ENCODE peak calls at places on chromosomes 12 and 14, in seven cellular contexts. N is endodermal cell, E is heart left ventricle, U is PC-3, Q is heart right ventricle, L is WERI-Rb-1, G is left ventricle myocardium inferior. W is an unnamed sample. For H3K36me3, the result is how much of the 10 kb centered on the place peaks cover.

GRCh38 chr12:55829967-55830600 is 697 bp upstream of the DNAJC14 start:
- DNase-seq in N (peak), E (peak), U (peak), Q (peak), L (peak), G (peak), W (peak)

GRCh38 chr12:109827566-109828550 is 5.3 kb downstream of the TRPV4 start:
- DNase-seq in N (no peak), E (peak), U (no peak), Q (peak), L (no peak), G (peak), W (peak)

GRCh38 chr12:53044052-53044581 is 5.7 kb upstream of the TNS2 start:
- DNase-seq in N (peak), E (peak), U (no peak), Q (no peak), L (no peak), G (peak), W (peak)

GRCh38 chr12:92408072-92408900 is 262.6 kb upstream of the BTG1 start:
- DNase-seq in N (peak), E (peak), U (peak), Q (peak), L (peak), G (no peak), W (no peak)

GRCh38 chr14:59244581-59244980 is 56.1 kb downstream of the DAAM1 start:
- DNase-seq in N (no peak), E (no peak), U (peak), Q (no peak), L (no peak), G (no peak), W (no peak)

GRCh38 chr14:96470331-96470730 is 31.9 kb upstream of the PAPOLA start:
- DNase-seq in N (no peak), E (no peak), U (no peak), Q (no peak), L (no peak), G (no peak), W (no peak)

GRCh38 chr12:30694971-30695326 is 720 bp downstream of the IPO8 start:
- DNase-seq in N (peak), E (no peak), U (peak), Q (peak), L (peak), G (no peak), W (peak)

GRCh38 chr12:25723286-25723685 is 170.2 kb upstream of the LMNTD1 start:
- DNase-seq in N (no peak), E (no peak), U (no peak), Q (no peak), L (no peak), G (no peak), W (no peak)

GRCh38 chr12:2528001-2528400 is 266.8 kb upstream of the FKBP4 start:
- DNase-seq in N (no peak), E (no peak), U (no peak), Q (no peak), L (no peak), G (no peak), W (no peak)

GRCh38 chr14:79325071-79325470 is 886.2 kb downstream of the DIO2 start:
- DNase-seq in N (no peak), E (no peak), U (peak), Q (no peak), L (no peak), G (no peak), W (no peak)

GRCh38 chr12:126874427-126875026 is 1392.4 kb upstream of the TMEM132C start:
- DNase-seq in N (peak), E (peak), U (peak), Q (peak), L (peak), G (peak), W (peak)

GRCh38 chr12:106601031-106601430 is 18.2 kb downstream of the RFX4 start:
- DNase-seq in N (peak), E (no peak), U (no peak), Q (no peak), L (no peak), G (no peak), W (no peak)

GRCh38 chr12:70982286-70982685 is 61.7 kb upstream of the PTPRR start:
- DNase-seq in N (no peak), E (no peak), U (peak), Q (no peak), L (no peak), G (no peak), W (no peak)

GRCh38 chr14:58243790-58244555 is 670 bp upstream of the PSMA3 start:
- DNase-seq in N (no peak), E (no peak), U (peak), Q (no peak), L (no peak), G (no peak), W (no peak)

GRCh38 chr14:78075033-78075432 is 95.1 kb upstream of the NRXN3 start:
- DNase-seq in N (peak), E (no peak), U (no peak), Q (no peak), L (peak), G (no peak), W (no peak)

DNA sequence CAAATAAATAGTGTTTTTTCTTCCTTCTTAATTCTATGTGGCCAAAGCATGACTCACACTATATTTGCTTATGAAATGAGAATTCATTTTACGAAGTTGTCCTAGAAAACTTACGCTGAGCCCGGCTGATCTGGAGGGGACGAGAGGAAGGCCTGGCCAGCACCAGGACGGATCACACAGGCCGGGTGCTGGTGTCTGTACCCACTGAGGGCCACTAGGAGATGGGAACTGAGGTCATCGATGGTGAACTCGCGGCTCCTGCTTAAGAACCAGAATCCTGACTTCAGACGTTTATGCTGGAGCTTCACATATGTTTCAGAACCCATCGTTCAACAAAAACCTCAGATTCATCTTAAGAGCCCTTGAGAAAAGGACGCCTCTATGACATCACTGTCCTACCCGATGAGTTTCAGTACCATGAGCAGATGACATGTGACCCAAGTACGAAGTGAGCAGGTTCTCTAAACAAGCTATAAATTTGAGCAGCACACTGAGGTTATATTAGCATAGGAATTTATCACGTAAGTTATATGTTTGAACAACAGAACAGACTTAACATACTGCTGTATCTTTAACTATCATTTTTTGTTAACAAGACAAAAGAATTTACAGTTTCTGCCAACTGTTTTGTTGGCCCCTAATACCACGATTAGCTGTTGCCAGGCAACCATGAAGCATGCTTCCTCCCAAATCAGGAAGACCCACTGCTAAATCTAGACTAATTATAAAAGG is 111.9 kb downstream of the FOXN3 start:
- DNase-seq in N (no peak), E (no peak), U (peak), Q (no peak), L (no peak), G (no peak), W (peak)
- TF ChIP-seq CTCF in N (peak), E (no peak), U (no peak), Q (no peak), L (no peak), G (no peak), W (no peak)

GRCh38 chr12:113173081-113173698 is 12.1 kb downstream of the DDX54 start:
- DNase-seq in N (no peak), E (no peak), U (no peak), Q (no peak), L (no peak), G (no peak), W (no peak)
- H3K36me3 ChIP-seq in N (half or more), E (half or more), U (half or more), Q (half or more), L (half or more), G (half or more), W (half or more)

GRCh38 chr14:24426150-24426911 is 3.1 kb downstream of the CBLN3 start:
- DNase-seq in N (no peak), E (no peak), U (peak), Q (no peak), L (no peak), G (no peak), W (no peak)

GRCh38 chr14:24425704-24426103 is 3.8 kb downstream of the CBLN3 start:
- DNase-seq in N (no peak), E (no peak), U (peak), Q (no peak), L (no peak), G (no peak), W (no peak)

GRCh38 chr14:24428628-24429394 is 657 bp downstream of the CBLN3 start:
- DNase-seq in N (no peak), E (peak), U (no peak), Q (no peak), L (no peak), G (no peak), W (no peak)

GRCh38 chr14:24427537-24428508 is 1.6 kb downstream of the CBLN3 start:
- DNase-seq in N (no peak), E (peak), U (no peak), Q (no peak), L (no peak), G (no peak), W (no peak)

DNA sequence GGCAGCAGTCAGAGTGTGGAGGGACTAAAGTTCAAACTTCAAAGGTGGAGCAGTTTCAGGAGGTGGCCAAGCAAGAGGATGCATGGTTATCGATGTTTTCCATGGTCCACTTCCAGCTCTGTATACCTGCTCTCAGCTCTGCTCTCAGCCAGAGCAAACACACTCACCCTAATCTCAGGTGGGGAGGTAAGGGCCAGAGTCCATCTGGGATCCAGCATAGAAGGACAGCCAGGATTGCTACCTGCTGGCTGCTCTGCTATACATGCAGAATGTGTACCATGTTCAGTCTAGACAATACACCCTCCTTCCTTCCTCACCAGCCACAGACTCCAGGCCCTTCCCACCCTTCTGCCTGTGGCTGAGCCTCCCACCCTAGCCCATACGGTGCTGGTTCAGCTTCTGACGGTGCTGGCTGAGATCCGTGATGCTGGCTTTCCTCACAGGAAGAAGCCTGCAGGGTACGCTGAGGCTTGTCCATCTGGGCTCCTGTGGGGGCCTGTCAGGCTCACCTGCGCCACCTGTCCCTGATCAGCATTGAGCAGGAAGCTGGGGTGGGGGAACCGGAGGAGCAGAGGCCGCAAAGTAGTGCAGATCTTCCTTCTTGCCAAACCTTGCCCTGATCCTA is 2.4 kb downstream of the CBLN3 start:
- DNase-seq in N (peak), E (no peak), U (no peak), Q (no peak), L (peak), G (no peak), W (no peak)
- TF ChIP-seq CTCF in N (peak), E (no peak), U (no peak), Q (no peak), L (peak), G (no peak), W (no peak)

DNA sequence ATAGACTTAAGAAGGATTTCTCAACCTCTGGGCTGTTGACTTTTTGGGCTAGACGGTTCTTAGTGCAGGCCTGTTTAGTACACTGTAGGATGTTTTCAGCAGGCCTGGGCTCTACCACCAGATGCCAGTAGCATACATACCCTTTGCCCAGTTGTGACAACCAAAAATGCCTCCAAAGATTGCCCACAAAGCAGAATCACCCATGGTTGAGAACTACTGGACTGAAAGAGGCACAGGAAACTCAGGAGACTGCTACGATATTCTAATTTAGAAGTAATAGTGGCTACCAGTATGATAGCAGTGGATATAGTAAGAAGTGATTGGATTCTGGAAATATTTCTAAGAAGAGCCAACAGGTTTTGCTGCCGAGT is 15.5 kb downstream of the SLC35E3 start:
- DNase-seq in N (no peak), E (no peak), U (no peak), Q (no peak), L (no peak), G (no peak), W (no peak)
- H3K36me3 ChIP-seq in N (half or more), E (under half), U (under half), Q (half or more), L (under half), G (half or more), W (under half)

DNA sequence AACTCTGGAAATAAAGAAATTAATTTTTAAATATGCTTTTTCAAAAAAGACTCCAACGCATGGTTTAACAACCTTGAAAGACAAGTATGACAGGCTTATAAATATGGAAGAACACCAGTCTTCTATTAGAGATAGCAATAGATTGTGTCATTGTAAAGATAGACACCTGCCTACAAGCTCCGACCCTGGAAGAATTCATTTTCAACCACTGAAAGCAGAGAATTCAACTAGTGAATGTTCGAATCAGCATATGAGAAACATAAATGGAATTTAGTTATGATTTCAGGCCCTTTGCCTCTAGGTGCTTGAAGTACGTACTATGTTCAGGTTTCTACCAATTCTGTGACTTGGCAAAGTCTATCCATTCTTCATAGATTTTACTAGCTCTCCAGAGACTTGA is 244.5 kb downstream of the DPY19L2 start:
- DNase-seq in N (no peak), E (no peak), U (no peak), Q (no peak), L (no peak), G (no peak), W (no peak)
- TF ChIP-seq CTCF in N (no peak), E (no peak), U (no peak), Q (no peak), L (no peak), G (no peak), W (no peak)